ENCODE peak calls at places on chromosomes 7 and 10, in eight cellular contexts. One of them, this sample, is unnamed.

GRCh38 chr7:134514663-134515062 is 12.7 kb upstream of the AKR1B10 start:
- DNase-seq in coronary artery: no peak
- DNase-seq in fibroblast of mammary gland: peak
- DNase-seq in fibroblast of pulmonary artery: peak
- DNase-seq in GM12865: peak
- DNase-seq in lung: no peak
- DNase-seq in heart left ventricle: no peak
- DNase-seq in heart right ventricle: peak
- DNase-seq in this sample: peak

GRCh38 chr10:8444630-8445029 is 390.1 kb downstream of the GATA3 start:
- DNase-seq in heart right ventricle: no peak
- DNase-seq in heart left ventricle: no peak
- DNase-seq in lung: no peak
- DNase-seq in fibroblast of mammary gland: no peak
- DNase-seq in GM12865: no peak
- DNase-seq in fibroblast of pulmonary artery: peak
- DNase-seq in coronary artery: no peak
- DNase-seq in this sample: no peak

GRCh38 chr7:101618916-101619315 is 10.2 kb downstream of the MYL10 start:
- DNase-seq in coronary artery: no peak
- DNase-seq in lung: no peak
- DNase-seq in GM12865: no peak
- DNase-seq in heart right ventricle: no peak
- DNase-seq in fibroblast of pulmonary artery: no peak
- DNase-seq in heart left ventricle: no peak
- DNase-seq in fibroblast of mammary gland: no peak
- DNase-seq in this sample: no peak

GRCh38 chr10:127186846-127187245 is 9.5 kb downstream of the INSYN2A start:
- DNase-seq in lung: no peak
- DNase-seq in heart left ventricle: no peak
- DNase-seq in GM12865: no peak
- DNase-seq in fibroblast of pulmonary artery: no peak
- DNase-seq in fibroblast of mammary gland: no peak
- DNase-seq in coronary artery: no peak
- DNase-seq in heart right ventricle: no peak
- DNase-seq in this sample: no peak

GRCh38 chr7:31873816-31874597 is 187.0 kb downstream of the PPP1R17 start:
- DNase-seq in coronary artery: no peak
- DNase-seq in fibroblast of mammary gland: no peak
- DNase-seq in GM12865: peak
- DNase-seq in lung: no peak
- DNase-seq in heart left ventricle: no peak
- DNase-seq in fibroblast of pulmonary artery: no peak
- DNase-seq in heart right ventricle: no peak
- DNase-seq in this sample: no peak

GRCh38 chr10:71454347-71454746 is 57.6 kb downstream of the CDH23 start:
- DNase-seq in lung: no peak
- DNase-seq in heart left ventricle: no peak
- DNase-seq in heart right ventricle: no peak
- DNase-seq in coronary artery: no peak
- DNase-seq in GM12865: no peak
- DNase-seq in fibroblast of pulmonary artery: no peak
- DNase-seq in fibroblast of mammary gland: no peak
- DNase-seq in this sample: no peak

GRCh38 chr10:78763651-78764395 is 304.9 kb upstream of the ZMIZ1 start:
- DNase-seq in lung: no peak
- DNase-seq in coronary artery: no peak
- DNase-seq in heart right ventricle: peak
- DNase-seq in fibroblast of pulmonary artery: no peak
- DNase-seq in heart left ventricle: peak
- DNase-seq in fibroblast of mammary gland: no peak
- DNase-seq in GM12865: no peak
- DNase-seq in this sample: no peak

GRCh38 chr10:70441161-70441876 is at the start of gene NODAL:
- DNase-seq in lung: no peak
- DNase-seq in fibroblast of pulmonary artery: no peak
- DNase-seq in fibroblast of mammary gland: no peak
- DNase-seq in coronary artery: no peak
- DNase-seq in heart right ventricle: no peak
- DNase-seq in heart left ventricle: no peak
- DNase-seq in GM12865: no peak
- DNase-seq in this sample: no peak

GRCh38 chr7:66950763-66951162 is 29.7 kb downstream of the TMEM248 start:
- DNase-seq in GM12865: no peak
- DNase-seq in fibroblast of pulmonary artery: peak
- DNase-seq in fibroblast of mammary gland: peak
- DNase-seq in heart left ventricle: no peak
- DNase-seq in coronary artery: no peak
- DNase-seq in lung: no peak
- DNase-seq in heart right ventricle: no peak
- DNase-seq in this sample: peak

GRCh38 chr10:132710036-132710686 is 75.8 kb downstream of the NKX6-2 start:
- DNase-seq in heart right ventricle: no peak
- DNase-seq in coronary artery: no peak
- DNase-seq in heart left ventricle: peak
- DNase-seq in fibroblast of pulmonary artery: no peak
- DNase-seq in fibroblast of mammary gland: no peak
- DNase-seq in lung: no peak
- DNase-seq in GM12865: no peak
- DNase-seq in this sample: no peak

GRCh38 chr10:21501109-21501508 is 24.4 kb downstream of the SKIDA1 start:
- DNase-seq in coronary artery: no peak
- DNase-seq in fibroblast of pulmonary artery: no peak
- DNase-seq in GM12865: no peak
- DNase-seq in lung: no peak
- DNase-seq in fibroblast of mammary gland: no peak
- DNase-seq in heart left ventricle: no peak
- DNase-seq in heart right ventricle: no peak
- DNase-seq in this sample: no peak

GRCh38 chr10:112539340-112539739 is 92.3 kb downstream of the VTI1A start:
- DNase-seq in coronary artery: no peak
- DNase-seq in GM12865: no peak
- DNase-seq in fibroblast of mammary gland: peak
- DNase-seq in fibroblast of pulmonary artery: no peak
- DNase-seq in heart right ventricle: no peak
- DNase-seq in heart left ventricle: no peak
- DNase-seq in lung: no peak
- DNase-seq in this sample: no peak

DNA sequence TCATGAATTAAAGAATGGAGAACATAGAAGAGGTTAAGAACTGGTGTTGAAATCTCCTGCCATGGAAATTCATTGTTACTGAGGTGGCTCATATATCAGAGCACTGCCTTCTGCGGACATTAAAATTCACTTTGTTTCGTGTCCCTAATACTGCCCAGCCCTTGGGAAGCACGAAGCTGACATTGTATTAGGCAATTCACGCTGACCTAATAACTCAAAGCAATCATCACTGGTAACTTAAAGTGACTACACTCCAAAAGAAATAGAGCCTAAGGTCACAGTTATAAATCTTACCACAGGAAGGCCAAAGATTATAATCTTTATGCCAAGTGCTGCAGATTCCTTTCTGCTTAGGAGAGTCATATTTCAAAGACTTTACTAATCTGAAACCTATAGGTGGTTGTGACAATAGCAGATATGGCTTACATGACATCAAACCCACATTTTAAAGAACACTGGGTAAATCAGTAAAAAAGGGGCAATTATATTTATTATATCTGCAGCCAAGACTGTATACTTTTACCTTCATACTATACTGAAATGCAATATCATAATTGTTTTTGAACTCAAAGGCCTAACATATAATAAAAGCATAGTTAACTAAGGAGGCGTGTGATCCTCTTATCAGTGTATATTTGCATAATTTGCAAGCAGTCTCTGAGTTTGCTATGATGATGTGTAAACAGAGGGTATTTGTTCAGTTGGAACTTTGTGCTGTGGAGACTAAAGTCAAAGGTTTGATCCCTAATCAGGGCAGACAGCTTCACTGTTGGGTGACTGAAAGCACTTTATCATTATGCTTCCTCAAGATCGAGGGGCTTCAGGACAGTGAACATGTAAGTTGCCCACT is 51.9 kb upstream of the CAPZA2 start:
- DNase-seq in GM12865: no peak
- DNase-seq in heart right ventricle: no peak
- DNase-seq in heart left ventricle: no peak
- DNase-seq in fibroblast of mammary gland: peak
- DNase-seq in fibroblast of pulmonary artery: no peak
- DNase-seq in coronary artery: no peak
- DNase-seq in lung: no peak
- DNase-seq in this sample: peak
- TF ChIP-seq CTCF in GM12865: no peak
- TF ChIP-seq CTCF in heart right ventricle: no peak
- TF ChIP-seq CTCF in heart left ventricle: no peak
- TF ChIP-seq CTCF in fibroblast of mammary gland: no peak
- TF ChIP-seq CTCF in fibroblast of pulmonary artery: no peak
- TF ChIP-seq CTCF in coronary artery: no peak
- TF ChIP-seq CTCF in lung: no peak
- TF ChIP-seq CTCF in this sample: no peak

GRCh38 chr7:94655884-94656657 is at the start of gene SGCE:
- DNase-seq in heart left ventricle: peak
- DNase-seq in fibroblast of pulmonary artery: peak
- DNase-seq in GM12865: peak
- DNase-seq in coronary artery: peak
- DNase-seq in heart right ventricle: peak
- DNase-seq in fibroblast of mammary gland: peak
- DNase-seq in lung: peak
- DNase-seq in this sample: peak

GRCh38 chr7:94655562-94655883 is 410 bp downstream of the SGCE start:
- DNase-seq in lung: no peak
- DNase-seq in fibroblast of pulmonary artery: no peak
- DNase-seq in GM12865: no peak
- DNase-seq in heart right ventricle: no peak
- DNase-seq in coronary artery: no peak
- DNase-seq in fibroblast of mammary gland: no peak
- DNase-seq in heart left ventricle: peak
- DNase-seq in this sample: no peak

GRCh38 chr7:94656658-94656924 is 658 bp upstream of the SGCE start:
- DNase-seq in heart left ventricle: no peak
- DNase-seq in fibroblast of pulmonary artery: no peak
- DNase-seq in coronary artery: no peak
- DNase-seq in GM12865: no peak
- DNase-seq in fibroblast of mammary gland: no peak
- DNase-seq in lung: no peak
- DNase-seq in heart right ventricle: no peak
- DNase-seq in this sample: no peak

GRCh38 chr7:94656925-94657731 is 1.2 kb upstream of the SGCE start:
- DNase-seq in coronary artery: no peak
- DNase-seq in heart right ventricle: no peak
- DNase-seq in heart left ventricle: no peak
- DNase-seq in lung: no peak
- DNase-seq in fibroblast of pulmonary artery: peak
- DNase-seq in GM12865: peak
- DNase-seq in fibroblast of mammary gland: peak
- DNase-seq in this sample: peak

DNA sequence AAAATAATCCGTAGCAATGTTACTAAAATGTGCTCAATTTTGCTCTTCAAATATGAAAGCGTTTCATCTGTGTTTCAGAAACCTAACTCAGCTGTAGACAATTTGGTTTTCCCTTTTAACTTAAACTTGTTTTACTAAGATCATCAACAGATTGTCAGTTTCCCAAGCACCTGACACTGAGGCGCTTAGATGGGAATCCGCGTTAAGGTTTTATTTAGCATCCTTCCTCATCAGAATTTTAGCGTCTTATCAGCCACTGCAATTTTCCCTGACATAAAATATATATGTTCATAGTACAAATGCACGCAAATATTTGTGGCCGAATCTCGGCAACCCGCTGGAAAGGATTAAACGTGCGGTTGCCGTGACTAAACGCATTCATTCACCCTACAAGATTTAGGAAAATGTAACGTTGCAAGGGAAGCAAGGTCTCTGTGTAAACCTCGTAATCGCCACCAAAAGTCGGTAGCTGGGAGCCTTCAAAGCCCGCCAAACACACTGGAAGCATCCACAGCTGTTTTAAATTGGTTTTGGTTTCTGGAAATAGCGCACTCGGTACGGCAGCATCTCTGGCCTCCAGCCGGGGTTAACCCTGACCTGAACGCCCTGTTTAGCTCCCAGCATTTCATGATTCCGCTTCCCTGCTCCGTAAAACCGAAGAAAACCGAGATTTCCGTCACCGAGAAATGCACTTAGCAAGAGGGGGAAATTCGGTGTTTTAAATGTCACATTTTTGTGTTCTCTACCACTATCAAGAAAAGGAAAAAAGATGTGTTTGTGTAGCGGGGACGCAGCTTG is 970 bp downstream of the SGCE start:
- DNase-seq in heart right ventricle: peak
- DNase-seq in heart left ventricle: peak
- DNase-seq in lung: no peak
- DNase-seq in GM12865: peak
- DNase-seq in coronary artery: no peak
- DNase-seq in fibroblast of mammary gland: peak
- DNase-seq in fibroblast of pulmonary artery: peak
- DNase-seq in this sample: peak
- H3K4me3 ChIP-seq in heart right ventricle: peak
- H3K4me3 ChIP-seq in heart left ventricle: peak
- H3K4me3 ChIP-seq in lung: peak
- H3K4me3 ChIP-seq in GM12865: peak
- H3K4me3 ChIP-seq in coronary artery: peak
- H3K4me3 ChIP-seq in fibroblast of mammary gland: peak
- H3K4me3 ChIP-seq in fibroblast of pulmonary artery: peak
- H3K4me3 ChIP-seq in this sample: peak

GRCh38 chr10:47111329-47111862 is 188.6 kb upstream of the GDF10 start:
- DNase-seq in fibroblast of pulmonary artery: no peak
- DNase-seq in heart right ventricle: no peak
- DNase-seq in heart left ventricle: no peak
- DNase-seq in GM12865: no peak
- DNase-seq in coronary artery: no peak
- DNase-seq in fibroblast of mammary gland: no peak
- DNase-seq in lung: peak
- DNase-seq in this sample: no peak
- TF ChIP-seq CTCF in fibroblast of pulmonary artery: no peak
- TF ChIP-seq CTCF in heart right ventricle: no peak
- TF ChIP-seq CTCF in heart left ventricle: no peak
- TF ChIP-seq CTCF in GM12865: no peak
- TF ChIP-seq CTCF in coronary artery: no peak
- TF ChIP-seq CTCF in fibroblast of mammary gland: no peak
- TF ChIP-seq CTCF in lung: no peak
- TF ChIP-seq CTCF in this sample: no peak

DNA sequence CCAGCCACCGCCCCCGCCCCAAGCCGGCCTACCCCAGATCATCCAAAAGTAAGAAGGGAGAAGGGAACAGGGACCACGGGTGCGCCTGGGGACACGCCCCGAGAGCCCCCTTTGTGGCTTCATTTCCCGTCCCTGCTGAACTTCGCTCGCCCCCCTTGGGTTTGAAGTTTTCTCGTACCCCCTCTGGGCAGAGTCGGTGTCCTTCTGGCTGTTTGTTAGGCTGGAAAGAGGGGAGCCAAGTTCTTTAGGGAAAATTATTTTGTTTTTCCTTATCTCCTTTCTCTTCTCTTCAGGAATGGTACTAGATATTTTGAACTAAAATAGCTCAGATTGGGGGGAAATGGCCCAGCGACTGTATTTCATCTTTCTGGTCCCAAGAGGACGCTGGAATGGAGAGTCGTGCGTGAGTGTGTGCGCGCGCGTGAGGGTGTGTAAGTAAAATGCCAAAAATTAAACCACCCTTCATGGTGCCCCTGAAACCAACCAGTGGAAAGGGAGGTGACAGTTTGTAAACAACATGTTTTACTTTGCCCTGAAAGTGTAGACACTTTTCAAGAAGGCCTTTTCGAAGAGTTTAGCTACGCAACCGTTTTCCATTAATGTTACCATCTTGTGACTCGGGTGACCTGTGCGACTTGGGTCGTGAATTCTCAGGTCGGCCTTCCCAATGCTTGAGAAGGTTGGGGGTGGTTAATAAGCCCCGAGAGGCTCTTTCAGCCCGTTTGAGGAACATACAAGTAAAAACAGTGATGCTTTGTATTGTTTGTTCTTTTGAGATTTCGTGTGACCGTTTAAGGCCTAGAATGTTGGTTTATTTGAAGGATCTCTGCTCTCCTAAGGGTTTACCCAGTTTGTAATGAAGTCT is 694 bp downstream of the RBM20 start:
- DNase-seq in heart left ventricle: no peak
- DNase-seq in fibroblast of mammary gland: no peak
- DNase-seq in heart right ventricle: no peak
- DNase-seq in GM12865: no peak
- DNase-seq in lung: no peak
- DNase-seq in coronary artery: no peak
- DNase-seq in fibroblast of pulmonary artery: no peak
- DNase-seq in this sample: no peak
- H3K4me3 ChIP-seq in heart left ventricle: peak
- H3K4me3 ChIP-seq in fibroblast of mammary gland: no peak
- H3K4me3 ChIP-seq in heart right ventricle: peak
- H3K4me3 ChIP-seq in GM12865: peak
- H3K4me3 ChIP-seq in lung: no peak
- H3K4me3 ChIP-seq in coronary artery: peak
- H3K4me3 ChIP-seq in fibroblast of pulmonary artery: peak
- H3K4me3 ChIP-seq in this sample: peak

This sample was measured in choroid plexus epithelial cell.